ENCODE peak calls at places on chromosomes 7 and 10, in nine cellular contexts. H is left ventricle myocardium inferior, A is fibroblast of villous mesenchyme, P is KBM-7, T is A549, C is fibroblast of the conjunctiva, F is germinal center, L is head of caudate nucleus, D is NCI-H1092. B is an unnamed sample.
A peak's percentile ranks its signal among the peaks of the same experiment; 100 is the strongest.

GRCh38 chr7:142804715-142805114 is 33.9 kb downstream of the PRSS2 start:
- DNase-seq in H (no peak), A (no peak), P (peak; percentile 4), T (no peak), C (no peak), F (no peak), L (no peak), D (no peak), B (no peak)

GRCh38 chr7:7761974-7762769 is 43.8 kb upstream of the RPA3 start:
- DNase-seq in H (no peak), A (peak; percentile 91), P (peak; percentile 21), T (no peak), C (peak; percentile 41), F (peak; percentile 11), L (no peak), D (no peak), B (no peak)

GRCh38 chr7:142516038-142516501 is 233.2 kb upstream of the PRSS1 start:
- DNase-seq in H (no peak), A (peak; percentile 70), P (peak; percentile 50), T (peak; percentile 38), C (peak; percentile 74), F (peak; percentile 53), L (peak; percentile 54), D (peak; percentile 16), B (no peak)

GRCh38 chr7:130277763-130278643 is 11.3 kb downstream of the CPA2 start:
- DNase-seq in H (peak; percentile 39), A (peak; percentile 90), P (peak; percentile 35), T (peak; percentile 26), C (no peak), F (no peak), L (peak; percentile 61), D (peak; percentile 33), B (no peak)

GRCh38 chr7:64849250-64849923 is 53.7 kb upstream of the ZNF273 start:
- DNase-seq in H (no peak), A (no peak), P (no peak), T (no peak), C (peak; percentile 43), F (no peak), L (peak; percentile 39), D (no peak), B (peak; percentile 43)

GRCh38 chr7:44258423-44258760 is 57.6 kb downstream of the YKT6 start:
- DNase-seq in H (no peak), A (no peak), P (no peak), T (no peak), C (no peak), F (no peak), L (no peak), D (no peak), B (no peak)

GRCh38 chr10:44316922-44317215 is 68.0 kb downstream of the CXCL12 start:
- DNase-seq in H (no peak), A (no peak), P (no peak), T (no peak), C (no peak), F (no peak), L (no peak), D (no peak), B (no peak)

GRCh38 chr7:68119411-68119810 is 1122.8 kb downstream of the TYW1 start:
- DNase-seq in H (no peak), A (no peak), P (no peak), T (no peak), C (no peak), F (no peak), L (no peak), D (no peak), B (no peak)

GRCh38 chr7:120190566-120190965 is 82.4 kb upstream of the KCND2 start:
- DNase-seq in H (no peak), A (peak; percentile 65), P (no peak), T (no peak), C (no peak), F (no peak), L (no peak), D (no peak), B (no peak)

GRCh38 chr10:21494221-21495001 is 31.1 kb downstream of the SKIDA1 start:
- DNase-seq in H (peak; percentile 50), A (peak; percentile 33), P (peak; percentile 63), T (no peak), C (no peak), F (no peak), L (peak; percentile 40), D (no peak), B (no peak)

GRCh38 chr10:63416376-63416775 is 49.4 kb downstream of the JMJD1C start:
- DNase-seq in H (no peak), A (peak; percentile 44), P (no peak), T (no peak), C (no peak), F (no peak), L (no peak), D (no peak), B (no peak)

GRCh38 chr7:18016547-18017444 is 10.8 kb downstream of the PRPS1L1 start:
- DNase-seq in H (no peak), A (no peak), P (no peak), T (no peak), C (no peak), F (no peak), L (no peak), D (no peak), B (no peak)

GRCh38 chr7:28020302-28020940 is 160.2 kb downstream of the JAZF1 start:
- DNase-seq in H (peak; percentile 42), A (peak; percentile 85), P (peak; percentile 81), T (peak; percentile 86), C (peak; percentile 80), F (peak; percentile 74), L (peak; percentile 78), D (peak; percentile 89), B (peak; percentile 68)

GRCh38 chr7:2111568-2111967 is 121.2 kb downstream of the MAD1L1 start:
- DNase-seq in H (no peak), A (no peak), P (no peak), T (no peak), C (no peak), F (no peak), L (no peak), D (no peak), B (no peak)

GRCh38 chr7:80902716-80903308 is 16.0 kb downstream of the SEMA3C start:
- DNase-seq in H (no peak), A (no peak), P (no peak), T (no peak), C (no peak), F (no peak), L (no peak), D (no peak), B (no peak)

B was measured in NCI-H2029.